ENCODE peak calls at places on chromosomes 12 and 14, in nine cellular contexts. A is left ventricle myocardium inferior; B is GM23338; D is cardiac fibroblast; Q is thyroid gland; R is astrocyte of the spinal cord; O is AG04450; P is breast epithelium; U is CD8-positive, alpha-beta T cell. W is an unnamed sample.

GRCh38 chr12:541676-542289 is 82.0 kb downstream of the B4GALNT3 start:
- DNase-seq in A (no peak), P (no peak), B (no peak), Q (no peak), U (no peak), D (no peak), O (no peak), R (no peak), W (no peak)

GRCh38 chr14:68133856-68134255 is 314.3 kb downstream of the RAD51B start:
- DNase-seq in Q (no peak), R (no peak), O (no peak), A (no peak), D (no peak), P (no peak), B (no peak), U (no peak), W (no peak)

GRCh38 chr14:71070169-71070568 is 162.9 kb downstream of the PCNX1 start:
- DNase-seq in R (no peak), D (peak), A (no peak), P (no peak), B (no peak), Q (no peak), U (no peak), O (no peak), W (no peak)

GRCh38 chr14:91284146-91284790 is 39.8 kb upstream of the GPR68 start:
- DNase-seq in O (peak), U (no peak), A (no peak), Q (peak), R (peak), D (peak), B (no peak), P (no peak), W (no peak)

GRCh38 chr14:33950320-33951182 is at the start of gene EGLN3:
- DNase-seq in A (peak), Q (peak), U (peak), R (peak), D (peak), O (peak), B (peak), P (peak), W (peak)

GRCh38 chr12:124520258-124520657 is 47.2 kb downstream of the NCOR2 start:
- DNase-seq in B (no peak), P (peak), U (no peak), D (peak), O (no peak), R (peak), Q (peak), A (peak), W (no peak)

GRCh38 chr12:26195641-26196423 is 459 bp downstream of the SSPN start:
- DNase-seq in O (no peak), B (peak), Q (peak), A (peak), R (peak), P (peak), U (no peak), D (peak), W (no peak)

GRCh38 chr12:29581641-29582040 is 84.2 kb upstream of the OVCH1 start:
- DNase-seq in Q (no peak), B (no peak), D (peak), U (no peak), A (no peak), R (peak), P (no peak), O (peak), W (no peak)

GRCh38 chr14:89493877-89494634 is 77.0 kb upstream of the FOXN3 start:
- DNase-seq in P (no peak), Q (no peak), D (no peak), U (no peak), R (no peak), O (no peak), A (no peak), B (peak), W (no peak)

GRCh38 chr12:69694123-69694522 is 5.0 kb downstream of the BEST3 start:
- DNase-seq in O (no peak), D (no peak), R (no peak), B (no peak), P (no peak), A (peak), Q (no peak), U (no peak), W (no peak)

GRCh38 chr12:102300824-102301461 is 103.3 kb upstream of the PMCH start:
- DNase-seq in U (no peak), D (peak), A (no peak), R (peak), O (no peak), P (no peak), B (peak), Q (no peak), W (no peak)

GRCh38 chr14:80996049-80996901 is 40.9 kb downstream of the TSHR start:
- DNase-seq in Q (no peak), B (peak), U (no peak), P (no peak), D (peak), R (peak), A (no peak), O (peak), W (no peak)

GRCh38 chr14:75783184-75783583 is 122.1 kb downstream of the TTLL5 start:
- DNase-seq in U (no peak), D (no peak), O (no peak), B (no peak), R (no peak), P (no peak), A (no peak), Q (no peak), W (no peak)

GRCh38 chr12:32264995-32265394 is 134.4 kb upstream of the FGD4 start:
- DNase-seq in B (no peak), O (no peak), Q (no peak), D (peak), R (no peak), U (no peak), P (no peak), A (no peak), W (no peak)

GRCh38 chr12:80553316-80553715 is 109.3 kb downstream of the PTPRQ start:
- DNase-seq in A (no peak), U (no peak), D (peak), R (peak), B (no peak), P (no peak), Q (no peak), O (peak), W (no peak)

GRCh38 chr12:93638095-93638494 is 39.1 kb upstream of the CRADD start:
- DNase-seq in P (no peak), O (no peak), A (no peak), R (no peak), B (no peak), U (no peak), D (no peak), Q (no peak), W (no peak)

GRCh38 chr14:77067632-77068514 is 30.2 kb upstream of the CIPC start:
- DNase-seq in A (peak), U (peak), D (peak), P (peak), Q (peak), O (peak), R (peak), B (peak), W (no peak)
- TF ChIP-seq CTCF in A (peak), U (peak), D (peak), P (peak), Q (peak), O (peak), R (peak), B (peak), W (no peak)

GRCh38 chr12:51926718-51927117 is 19.4 kb downstream of the ACVRL1 start:
- DNase-seq in O (no peak), D (peak), B (peak), R (no peak), A (no peak), Q (peak), P (peak), U (peak), W (no peak)

GRCh38 chr12:51923506-51924365 is 16.4 kb downstream of the ACVRL1 start:
- DNase-seq in O (no peak), R (no peak), P (peak), D (peak), Q (peak), B (peak), U (peak), A (peak), W (no peak)

GRCh38 chr12:51924551-51925399 is 17.5 kb downstream of the ACVRL1 start:
- DNase-seq in Q (no peak), B (no peak), R (no peak), A (no peak), U (no peak), P (peak), O (no peak), D (no peak), W (no peak)

GRCh38 chr12:51926064-51926632 is 18.8 kb downstream of the ACVRL1 start:
- DNase-seq in U (no peak), P (peak), A (no peak), Q (no peak), R (no peak), O (no peak), D (no peak), B (no peak), W (no peak)

DNA sequence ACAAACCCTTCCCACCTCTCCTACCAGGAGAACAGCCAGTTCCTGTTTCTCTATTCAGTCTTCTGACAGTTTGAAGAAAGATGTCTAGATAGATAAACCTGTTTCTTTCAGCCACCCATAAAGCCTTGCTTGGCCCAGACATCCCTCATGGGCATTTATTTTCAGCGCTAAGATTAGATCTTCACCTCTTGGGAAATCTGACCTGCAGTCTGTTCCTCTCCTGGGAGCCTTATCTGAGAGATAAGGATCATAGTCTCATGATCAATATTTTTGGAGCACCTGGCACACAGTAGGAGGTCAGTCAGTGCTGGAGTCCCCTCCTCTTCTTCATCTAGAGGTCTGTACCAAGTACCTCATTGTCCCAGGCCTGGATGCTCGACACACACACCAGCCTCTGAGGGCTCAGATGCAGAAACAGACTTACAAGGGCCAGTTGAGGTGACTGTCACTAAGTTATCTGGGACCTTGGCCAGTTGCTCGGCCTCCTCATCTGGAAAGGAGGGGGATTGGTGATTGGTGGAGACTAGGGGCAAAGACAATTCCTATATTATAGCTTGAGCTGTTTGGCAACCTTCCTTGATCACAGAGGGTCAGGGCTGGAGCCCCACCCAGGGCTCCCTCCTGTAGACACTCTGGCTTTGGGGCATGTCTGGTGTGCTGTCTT is 18.2 kb downstream of the ACVRL1 start:
- DNase-seq in D (peak), A (no peak), O (no peak), R (no peak), P (no peak), U (no peak), B (no peak), Q (no peak), W (no peak)
- TF ChIP-seq CTCF in D (no peak), A (no peak), O (no peak), R (no peak), P (no peak), U (no peak), B (no peak), Q (no peak), W (no peak)

DNA sequence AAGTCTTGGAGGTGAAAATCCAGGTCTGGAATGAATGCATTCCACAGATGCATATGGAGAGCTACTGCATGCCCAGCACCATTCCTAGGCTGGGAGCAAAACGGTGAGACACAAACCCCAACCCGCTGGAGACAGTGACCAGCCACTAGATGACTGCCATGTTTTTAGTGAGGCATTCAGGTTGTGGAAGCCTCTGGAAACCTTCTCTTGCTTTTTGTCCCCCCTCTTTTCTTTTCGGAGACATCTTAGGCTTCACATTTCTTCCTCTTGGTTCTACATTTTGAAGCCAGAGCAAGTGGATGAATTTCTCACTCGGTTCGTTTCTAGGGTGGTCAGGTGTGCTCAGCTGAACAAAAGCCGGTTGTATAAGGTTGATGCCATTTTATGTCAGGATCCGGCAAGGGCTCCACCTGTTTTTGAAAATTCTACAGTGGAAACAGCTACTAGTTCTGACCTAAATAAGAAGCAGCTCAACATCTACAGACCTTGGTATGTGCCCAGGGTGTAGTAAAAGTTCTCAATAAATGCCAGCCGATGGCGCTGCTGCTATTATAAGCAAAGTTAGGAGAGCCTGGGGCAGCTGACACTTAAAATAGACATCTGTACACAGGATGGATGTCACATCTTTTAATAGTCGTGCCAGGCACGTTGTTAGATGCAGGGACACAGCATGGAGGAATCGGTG is 1.8 kb upstream of the ZNF839 start:
- DNase-seq in B (peak), D (peak), P (no peak), Q (peak), A (peak), U (no peak), O (no peak), R (no peak), W (no peak)
- TF ChIP-seq CTCF in B (peak), D (no peak), P (no peak), Q (no peak), A (peak), U (no peak), O (no peak), R (no peak), W (no peak)

GRCh38 chr12:47773062-47773857 is at the start of gene SLC48A1:
- DNase-seq in O (no peak), P (peak), U (peak), Q (peak), R (no peak), D (peak), A (peak), B (peak), W (no peak)
- TF ChIP-seq CTCF in O (peak), P (no peak), U (no peak), Q (peak), R (peak), D (peak), A (peak), B (peak), W (no peak)

GRCh38 chr12:109813810-109814416 is 19.3 kb downstream of the TRPV4 start:
- DNase-seq in A (no peak), U (no peak), B (no peak), R (no peak), P (no peak), Q (no peak), D (no peak), O (no peak), W (no peak)

GRCh38 chr12:109814600-109814999 is 18.6 kb downstream of the TRPV4 start:
- DNase-seq in U (no peak), D (no peak), Q (no peak), O (no peak), R (no peak), P (no peak), B (no peak), A (no peak), W (no peak)

GRCh38 chr12:109808876-109809646 is 24.1 kb downstream of the TRPV4 start:
- DNase-seq in D (no peak), O (no peak), B (no peak), U (no peak), P (no peak), Q (no peak), A (no peak), R (no peak), W (no peak)

GRCh38 chr12:109810954-109811623 is 22.1 kb downstream of the TRPV4 start:
- DNase-seq in B (no peak), O (no peak), P (no peak), U (no peak), D (no peak), Q (no peak), R (no peak), A (no peak), W (no peak)

DNA sequence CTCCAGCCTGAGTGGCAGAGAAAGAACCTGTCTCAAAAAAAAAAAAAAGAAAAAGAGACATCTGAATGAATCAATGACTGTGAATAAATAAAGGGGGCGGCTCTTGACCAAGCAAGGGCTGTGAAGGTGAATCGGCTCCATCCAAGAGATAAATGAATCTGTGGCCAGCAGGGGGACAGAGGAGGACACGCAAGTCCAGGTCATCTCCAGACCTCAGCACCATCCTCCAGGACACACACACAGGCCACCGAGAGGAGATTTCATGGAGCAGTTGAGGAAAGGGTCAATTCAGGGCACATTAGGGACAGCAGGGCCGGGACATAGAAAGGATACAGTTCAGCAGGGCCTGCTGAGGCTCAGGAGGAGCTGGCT is 21.6 kb downstream of the TRPV4 start:
- DNase-seq in D (no peak), Q (no peak), R (no peak), U (no peak), O (no peak), P (no peak), B (peak), A (no peak), W (no peak)
- TF ChIP-seq CTCF in D (peak), Q (no peak), R (no peak), U (no peak), O (peak), P (no peak), B (peak), A (no peak), W (no peak)